ENCODE peak calls at places on chromosomes 11 and 22, in nine cellular contexts. N is DND-41, C is osteoblast, B is GM23248, E is ascending aorta, Q is psoas muscle, W is IMR-90, J is thyroid gland, O is testis. P is an unnamed sample.
A peak's percentile ranks its signal among the peaks of the same experiment; 100 is the strongest.

GRCh38 chr22:28741200-28741757 is 341 bp downstream of the CHEK2 start:
- DNase-seq in C (peak; percentile 39), O (no peak), W (no peak), J (no peak), N (no peak), Q (no peak), E (no peak), B (no peak), P (no peak)

GRCh38 chr11:114195981-114196731 is 100.0 kb upstream of the NNMT start:
- DNase-seq in J (peak; percentile 72), E (no peak), Q (no peak), B (peak; percentile 13), O (no peak), W (no peak), N (no peak), C (no peak), P (no peak)

GRCh38 chr22:46537946-46538815 is 761 bp upstream of the CELSR1 start:
- DNase-seq in N (no peak), O (no peak), W (peak; percentile 27), C (peak; percentile 95), Q (peak; percentile 48), J (peak; percentile 32), E (no peak), B (peak; percentile 61), P (no peak)

GRCh38 chr11:75577198-75577597 is 15.1 kb downstream of the SERPINH1 start:
- DNase-seq in N (peak; percentile 57), J (no peak), Q (peak; percentile 74), E (no peak), W (peak; percentile 38), O (peak; percentile 81), B (peak; percentile 63), C (peak; percentile 81), P (peak; percentile 67)

GRCh38 chr22:35070451-35071093 is 4.6 kb downstream of the ISX start:
- DNase-seq in O (no peak), W (no peak), E (no peak), Q (no peak), N (no peak), C (no peak), J (no peak), B (no peak), P (no peak)

GRCh38 chr11:106961048-106961447 is 57.2 kb downstream of the GUCY1A2 start:
- DNase-seq in N (no peak), E (no peak), B (peak; percentile 26), W (no peak), Q (no peak), C (peak; percentile 23), O (no peak), J (peak; percentile 19), P (no peak)

GRCh38 chr11:64233913-64234839 is at the start of gene VEGFB:
- DNase-seq in B (peak; percentile 59), W (peak; percentile 26), N (peak; percentile 74), Q (peak; percentile 79), E (peak; percentile 87), J (peak; percentile 80), O (peak; percentile 67), C (peak; percentile 94), P (peak; percentile 62)

GRCh38 chr11:43589601-43590250 is 90.8 kb upstream of the HSD17B12 start:
- DNase-seq in W (no peak), N (no peak), B (no peak), J (no peak), Q (no peak), O (no peak), C (no peak), E (no peak), P (no peak)

GRCh38 chr22:28977050-28977449 is 84.6 kb downstream of the C22orf31 start:
- DNase-seq in B (no peak), E (no peak), C (no peak), N (no peak), J (no peak), Q (no peak), O (no peak), W (no peak), P (no peak)

GRCh38 chr11:1090600-1091331 is 16.1 kb downstream of the MUC2 start:
- DNase-seq in W (no peak), N (no peak), J (no peak), C (no peak), B (no peak), O (no peak), Q (no peak), E (no peak), P (peak; percentile 10)

GRCh38 chr11:114106986-114107385 is 47.5 kb downstream of the ZBTB16 start:
- DNase-seq in Q (peak; percentile 56), J (no peak), O (no peak), W (no peak), B (no peak), E (peak; percentile 49), N (no peak), C (no peak), P (no peak)

GRCh38 chr22:37485006-37485713 is 1.0 kb downstream of the MFNG start:
- DNase-seq in J (no peak), B (no peak), C (peak; percentile 55), Q (peak; percentile 70), O (no peak), N (peak; percentile 61), W (no peak), E (no peak), P (peak; percentile 22)

DNA sequence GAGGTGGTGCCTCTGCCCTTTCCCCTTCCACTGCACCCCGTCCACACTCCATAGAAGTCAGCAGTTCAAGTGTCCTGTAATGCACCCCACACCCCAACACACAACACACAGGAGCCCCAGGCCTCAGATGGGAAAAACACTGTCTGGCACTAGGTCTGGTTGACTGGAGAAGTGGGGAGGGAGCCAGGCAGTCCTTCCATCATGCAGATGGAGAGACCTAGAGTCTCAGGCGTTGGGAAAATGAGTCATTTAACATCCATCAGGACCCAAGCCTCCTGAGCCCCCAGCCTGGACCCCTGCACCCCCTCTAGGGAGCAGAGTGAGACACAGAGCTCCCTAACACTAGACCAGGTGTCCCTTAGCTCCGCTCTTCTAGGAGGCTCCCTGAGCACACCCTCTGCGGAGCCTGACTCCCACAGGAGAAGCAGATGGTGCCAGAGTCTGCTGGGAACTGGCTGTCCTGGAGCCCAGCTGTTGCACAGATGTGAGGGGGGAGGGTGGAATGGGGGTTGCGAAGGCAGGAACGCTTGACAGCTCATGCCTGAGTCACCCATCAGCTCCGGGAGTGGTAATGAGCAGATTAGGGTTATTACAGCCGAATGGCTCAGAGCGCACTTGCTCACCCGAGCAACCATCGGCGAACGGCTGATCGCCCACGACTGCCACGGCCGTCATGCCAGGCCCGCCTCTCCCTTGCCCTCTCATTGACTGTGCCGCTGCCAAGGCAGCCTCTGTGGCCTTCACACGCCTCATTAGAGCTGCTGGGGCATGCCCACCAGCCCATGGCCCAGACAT is 22.1 kb upstream of the SYT7 start:
- DNase-seq in C (peak; percentile 98), B (peak; percentile 98), O (peak; percentile 70), N (no peak), Q (peak; percentile 88), J (peak; percentile 77), W (peak; percentile 96), E (peak; percentile 84), P (no peak)
- H3K27ac ChIP-seq in C (peak overlapping the region; percentile 66), B (peak overlapping the region; percentile 45), O (no peak overlapping the region), N (no peak overlapping the region), Q (no peak overlapping the region), J (peak overlapping the region; percentile 28), W (no peak overlapping the region), E (no peak overlapping the region), P (no peak overlapping the region)

DNA sequence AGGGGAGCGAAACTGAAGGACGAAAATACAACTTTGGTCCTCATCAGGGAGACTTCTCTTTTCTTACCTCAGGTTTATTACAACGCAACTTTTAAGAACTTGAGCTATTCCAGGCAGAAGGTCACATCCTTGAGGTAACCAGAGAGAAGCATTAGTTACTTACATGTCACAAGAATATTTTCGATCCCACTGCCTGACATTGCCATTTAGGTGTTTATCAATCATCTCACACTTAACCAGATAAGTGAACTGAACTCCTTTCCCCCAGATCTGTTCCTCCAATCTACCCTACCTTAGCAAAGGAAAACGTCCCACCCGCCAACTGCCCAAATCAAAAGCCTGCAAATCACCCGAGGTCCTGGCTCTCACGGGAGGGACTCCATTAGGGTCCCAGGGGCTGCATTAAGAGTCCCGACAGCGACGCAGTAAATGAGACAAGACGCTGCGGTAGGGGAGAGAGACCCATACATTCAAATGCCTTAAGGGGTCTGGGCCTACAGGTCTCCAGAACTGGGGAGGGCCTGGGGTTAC is 734 bp downstream of the ZNF280B start:
- DNase-seq in B (no peak), E (no peak), W (no peak), C (peak; percentile 48), N (no peak), J (no peak), Q (no peak), O (no peak), P (no peak)
- H3K4me3 ChIP-seq in B (peak overlapping the region; percentile 66), E (peak overlapping the region; percentile 47), W (peak overlapping the region; percentile 70), C (peak overlapping the region; percentile 79), N (peak overlapping the region; percentile 82), J (peak overlapping the region; percentile 3), Q (peak overlapping the region; percentile 58), O (peak overlapping the region; percentile 82), P (peak overlapping the region; percentile 77)

DNA sequence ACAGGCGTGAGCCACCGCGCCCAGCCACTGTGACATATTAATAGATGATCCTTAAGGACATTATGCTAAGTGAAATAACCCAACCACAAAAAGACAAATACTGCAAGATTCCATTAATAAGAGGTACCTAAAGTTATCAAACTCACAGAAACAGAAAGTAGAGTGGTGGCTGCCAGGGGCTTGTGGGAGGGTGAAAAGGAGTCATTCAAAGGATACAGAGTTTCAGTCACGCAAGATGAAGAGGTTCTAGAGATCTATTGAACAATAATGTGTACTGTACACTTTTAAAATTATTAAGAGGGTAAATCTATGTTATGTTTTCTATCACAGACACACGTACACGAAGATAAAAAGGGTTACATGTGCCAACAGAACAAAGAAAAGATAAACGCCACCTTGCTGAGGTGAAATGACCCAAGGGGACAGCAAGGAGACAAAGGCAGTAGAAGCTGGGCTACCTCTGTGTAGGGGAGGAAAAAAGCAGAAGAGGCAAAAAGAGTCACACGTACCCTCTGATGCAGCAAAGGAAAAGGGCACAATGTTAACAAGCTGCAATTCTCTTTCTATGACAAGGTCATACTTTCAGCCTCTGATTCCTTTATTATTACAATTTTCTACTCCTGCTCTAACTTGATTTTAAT is 65.3 kb downstream of the AMBRA1 start:
- DNase-seq in J (no peak), W (no peak), N (no peak), Q (no peak), B (no peak), E (no peak), O (peak; percentile 28), C (no peak), P (no peak)
- H3K4me1 ChIP-seq in J (peaks cover 14% of the 10 kb centered on the region), W (no peaks in the 10 kb centered on the region), N (no peaks in the 10 kb centered on the region), Q (peaks cover 16% of the 10 kb centered on the region), B (no peaks in the 10 kb centered on the region), E (no peaks in the 10 kb centered on the region), O (peaks cover 13% of the 10 kb centered on the region), C (no peaks in the 10 kb centered on the region), P (peaks cover 6% of the 10 kb centered on the region)

DNA sequence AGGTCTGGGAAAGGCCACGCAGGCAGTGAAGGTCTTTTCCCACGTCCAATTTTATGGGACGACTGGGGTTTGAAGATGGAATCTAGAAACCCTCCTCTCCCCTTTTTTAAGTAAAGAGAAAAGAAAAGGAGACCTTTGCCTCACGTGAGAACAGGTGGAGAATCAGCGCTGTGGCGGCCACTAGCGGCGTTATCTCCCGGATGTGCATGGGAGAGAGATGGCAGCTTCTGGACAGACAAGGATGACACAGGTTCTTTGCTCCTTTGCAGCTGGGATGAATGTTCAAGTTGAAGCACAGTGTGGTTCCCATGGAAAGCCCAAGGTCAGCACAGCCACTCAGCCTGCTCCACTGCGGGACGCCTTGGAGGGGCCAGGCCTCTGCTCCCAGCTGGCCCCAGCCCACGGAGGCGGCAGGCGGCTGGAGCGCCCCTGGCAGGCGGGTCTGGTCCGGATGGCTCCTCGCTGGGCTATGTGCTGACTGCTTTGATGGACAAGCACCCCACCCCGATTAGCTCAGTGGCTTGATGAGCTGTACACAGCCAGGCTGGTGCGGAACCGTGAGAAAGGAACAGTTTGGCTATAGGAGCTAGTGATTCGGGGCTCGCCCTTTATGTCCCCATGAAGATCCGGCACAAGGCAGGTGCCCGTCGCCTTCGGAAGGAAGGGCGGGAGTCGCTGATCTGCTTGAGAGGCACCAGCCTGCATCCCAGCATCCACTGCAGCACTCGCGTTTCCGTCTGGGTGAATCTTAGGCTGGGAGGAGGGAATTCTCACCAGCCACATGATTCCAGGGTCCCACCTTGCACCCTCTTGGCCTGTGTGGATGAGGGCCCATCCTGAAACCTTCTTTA is 14.5 kb upstream of the BID start:
- DNase-seq in J (no peak), E (no peak), B (no peak), C (peak; percentile 68), Q (no peak), N (no peak), O (no peak), W (no peak), P (no peak)
- H3K27ac ChIP-seq in J (no peak overlapping the region), E (no peak overlapping the region), B (no peak overlapping the region), C (no peak overlapping the region), Q (no peak overlapping the region), N (no peak overlapping the region), O (no peak overlapping the region), W (no peak overlapping the region), P (no peak overlapping the region)

P was measured in CD8-positive, alpha-beta T cell.